ENCODE peak calls at places on chromosomes 1 and 21, in seven cellular contexts. L is stimulated activated CD4-positive, alpha-beta T cell treated with anti-CD3 and anti-CD28 coated beads, Interleukin-15, amount 100 ng/mL, for 48 hours; H is left colon; U is psoas muscle; W is tibial nerve; K is GM19239; G is stimulated activated CD8-positive, alpha-beta memory T cell treated with anti-CD3 and anti-CD28 coated beads, Interleukin-7, amount 100 ng/mL, for 1 hour. F is an unnamed sample.

GRCh38 chr1:180435566-180435965 is 66.8 kb downstream of the ACBD6 start:
- DNase-seq in L (no peak), H (no peak), U (no peak), W (no peak), K (no peak), G (no peak), F (no peak)

GRCh38 chr1:31848381-31848897 is 32.6 kb upstream of the SPOCD1 start:
- DNase-seq in L (no peak), H (no peak), U (no peak), W (no peak), K (no peak), G (no peak), F (no peak)

GRCh38 chr21:38505654-38506523 is 7.6 kb upstream of the ERG start:
- DNase-seq in L (no peak), H (no peak), U (no peak), W (no peak), K (peak), G (no peak), F (peak)

GRCh38 chr1:61357539-61357938 is 275.2 kb downstream of the NFIA start:
- DNase-seq in L (no peak), H (no peak), U (no peak), W (no peak), K (no peak), G (no peak), F (no peak)

GRCh38 chr1:77018386-77019156 is 151.3 kb downstream of the ST6GALNAC5 start:
- DNase-seq in L (no peak), H (no peak), U (no peak), W (no peak), K (no peak), G (no peak), F (no peak)

GRCh38 chr1:155022927-155023236 is 10.7 kb downstream of the DCST2 start:
- DNase-seq in L (no peak), H (peak), U (no peak), W (no peak), K (no peak), G (no peak), F (no peak)

GRCh38 chr1:184753608-184754478 is 815 bp downstream of the EDEM3 start:
- DNase-seq in L (peak), H (peak), U (peak), W (no peak), K (no peak), G (peak), F (peak)

GRCh38 chr1:44646711-44647110 is 27.6 kb downstream of the TMEM53 start:
- DNase-seq in L (no peak), H (no peak), U (peak), W (no peak), K (no peak), G (no peak), F (no peak)

GRCh38 chr1:207020016-207020708 is 12.4 kb downstream of the C1orf116 start:
- DNase-seq in L (no peak), H (peak), U (no peak), W (no peak), K (no peak), G (no peak), F (no peak)

F was measured in RPMI7951.